ENCODE peak calls at places on chromosome 22, in nine cellular contexts. One of them, this sample, is unnamed.

GRCh38 chr22:48923165-48923875 is 904.4 kb downstream of the BRD1 start:
- DNase-seq in cardiac fibroblast: no peak
- DNase-seq in choroid plexus epithelial cell: no peak
- DNase-seq in spleen: no peak
- DNase-seq in fibroblast of villous mesenchyme: no peak
- DNase-seq in CD4-positive, alpha-beta T cell: no peak
- DNase-seq in neural crest cell: no peak
- DNase-seq in SK-N-SH: no peak
- DNase-seq in CD8-positive, alpha-beta T cell: peak
- DNase-seq in this sample: no peak

GRCh38 chr22:16603448-16603768 is 10.8 kb upstream of the CCT8L2 start:
- DNase-seq in spleen: no peak
- DNase-seq in CD4-positive, alpha-beta T cell: no peak
- DNase-seq in neural crest cell: no peak
- DNase-seq in CD8-positive, alpha-beta T cell: no peak
- DNase-seq in fibroblast of villous mesenchyme: no peak
- DNase-seq in cardiac fibroblast: no peak
- DNase-seq in SK-N-SH: no peak
- DNase-seq in choroid plexus epithelial cell: no peak
- DNase-seq in this sample: no peak

GRCh38 chr22:36734171-36735058 is 30.9 kb upstream of the CACNG2 start:
- DNase-seq in choroid plexus epithelial cell: peak
- DNase-seq in CD8-positive, alpha-beta T cell: no peak
- DNase-seq in spleen: no peak
- DNase-seq in fibroblast of villous mesenchyme: peak
- DNase-seq in SK-N-SH: no peak
- DNase-seq in neural crest cell: no peak
- DNase-seq in CD4-positive, alpha-beta T cell: no peak
- DNase-seq in cardiac fibroblast: peak
- DNase-seq in this sample: peak

GRCh38 chr22:44659140-44659539 is 42.9 kb upstream of the PRR5 start:
- DNase-seq in neural crest cell: no peak
- DNase-seq in SK-N-SH: peak
- DNase-seq in CD8-positive, alpha-beta T cell: no peak
- DNase-seq in CD4-positive, alpha-beta T cell: no peak
- DNase-seq in choroid plexus epithelial cell: peak
- DNase-seq in spleen: no peak
- DNase-seq in fibroblast of villous mesenchyme: no peak
- DNase-seq in cardiac fibroblast: no peak
- DNase-seq in this sample: no peak

GRCh38 chr22:47369431-47370015 is 607.1 kb downstream of the TBC1D22A start:
- DNase-seq in choroid plexus epithelial cell: no peak
- DNase-seq in spleen: no peak
- DNase-seq in fibroblast of villous mesenchyme: no peak
- DNase-seq in neural crest cell: no peak
- DNase-seq in CD4-positive, alpha-beta T cell: no peak
- DNase-seq in SK-N-SH: no peak
- DNase-seq in CD8-positive, alpha-beta T cell: no peak
- DNase-seq in cardiac fibroblast: no peak
- DNase-seq in this sample: no peak

GRCh38 chr22:49052023-49052538 is 775.6 kb downstream of the BRD1 start:
- DNase-seq in cardiac fibroblast: no peak
- DNase-seq in choroid plexus epithelial cell: peak
- DNase-seq in SK-N-SH: no peak
- DNase-seq in neural crest cell: no peak
- DNase-seq in fibroblast of villous mesenchyme: no peak
- DNase-seq in CD4-positive, alpha-beta T cell: peak
- DNase-seq in CD8-positive, alpha-beta T cell: peak
- DNase-seq in spleen: no peak
- DNase-seq in this sample: no peak

GRCh38 chr22:20457506-20458240 is 20.0 kb upstream of the SCARF2 start:
- DNase-seq in CD4-positive, alpha-beta T cell: no peak
- DNase-seq in choroid plexus epithelial cell: no peak
- DNase-seq in neural crest cell: no peak
- DNase-seq in spleen: peak
- DNase-seq in cardiac fibroblast: no peak
- DNase-seq in fibroblast of villous mesenchyme: no peak
- DNase-seq in SK-N-SH: no peak
- DNase-seq in CD8-positive, alpha-beta T cell: no peak
- DNase-seq in this sample: no peak

GRCh38 chr22:21698430-21699329 is 32.9 kb downstream of the PPIL2 start:
- DNase-seq in cardiac fibroblast: peak
- DNase-seq in CD4-positive, alpha-beta T cell: no peak
- DNase-seq in CD8-positive, alpha-beta T cell: no peak
- DNase-seq in fibroblast of villous mesenchyme: peak
- DNase-seq in SK-N-SH: no peak
- DNase-seq in neural crest cell: peak
- DNase-seq in spleen: no peak
- DNase-seq in choroid plexus epithelial cell: peak
- DNase-seq in this sample: no peak

GRCh38 chr22:23306438-23306921 is 126.2 kb downstream of the BCR start:
- DNase-seq in choroid plexus epithelial cell: peak
- DNase-seq in neural crest cell: no peak
- DNase-seq in SK-N-SH: no peak
- DNase-seq in CD8-positive, alpha-beta T cell: no peak
- DNase-seq in CD4-positive, alpha-beta T cell: no peak
- DNase-seq in fibroblast of villous mesenchyme: peak
- DNase-seq in spleen: peak
- DNase-seq in cardiac fibroblast: peak
- DNase-seq in this sample: peak

GRCh38 chr22:26131755-26132154 is 37.5 kb upstream of the SEZ6L start:
- DNase-seq in fibroblast of villous mesenchyme: no peak
- DNase-seq in neural crest cell: no peak
- DNase-seq in CD8-positive, alpha-beta T cell: no peak
- DNase-seq in cardiac fibroblast: no peak
- DNase-seq in SK-N-SH: no peak
- DNase-seq in choroid plexus epithelial cell: no peak
- DNase-seq in spleen: no peak
- DNase-seq in CD4-positive, alpha-beta T cell: no peak
- DNase-seq in this sample: no peak

GRCh38 chr22:26139320-26139719 is 29.9 kb upstream of the SEZ6L start:
- DNase-seq in CD8-positive, alpha-beta T cell: no peak
- DNase-seq in fibroblast of villous mesenchyme: no peak
- DNase-seq in SK-N-SH: peak
- DNase-seq in neural crest cell: no peak
- DNase-seq in spleen: no peak
- DNase-seq in choroid plexus epithelial cell: no peak
- DNase-seq in cardiac fibroblast: no peak
- DNase-seq in CD4-positive, alpha-beta T cell: no peak
- DNase-seq in this sample: no peak

GRCh38 chr22:26134654-26135330 is 34.5 kb upstream of the SEZ6L start:
- DNase-seq in spleen: no peak
- DNase-seq in neural crest cell: no peak
- DNase-seq in SK-N-SH: no peak
- DNase-seq in cardiac fibroblast: no peak
- DNase-seq in CD8-positive, alpha-beta T cell: no peak
- DNase-seq in fibroblast of villous mesenchyme: no peak
- DNase-seq in choroid plexus epithelial cell: no peak
- DNase-seq in CD4-positive, alpha-beta T cell: no peak
- DNase-seq in this sample: no peak
- TF ChIP-seq CTCF in spleen: no peak
- TF ChIP-seq CTCF in neural crest cell: peak
- TF ChIP-seq CTCF in SK-N-SH: no peak
- TF ChIP-seq CTCF in cardiac fibroblast: no peak
- TF ChIP-seq CTCF in CD8-positive, alpha-beta T cell: no peak
- TF ChIP-seq CTCF in fibroblast of villous mesenchyme: no peak
- TF ChIP-seq CTCF in choroid plexus epithelial cell: no peak
- TF ChIP-seq CTCF in CD4-positive, alpha-beta T cell: no peak
- TF ChIP-seq CTCF in this sample: no peak

GRCh38 chr22:50696799-50697561 is 24.4 kb downstream of the SHANK3 start:
- DNase-seq in fibroblast of villous mesenchyme: peak
- DNase-seq in cardiac fibroblast: no peak
- DNase-seq in spleen: peak
- DNase-seq in choroid plexus epithelial cell: peak
- DNase-seq in neural crest cell: peak
- DNase-seq in CD8-positive, alpha-beta T cell: no peak
- DNase-seq in SK-N-SH: peak
- DNase-seq in CD4-positive, alpha-beta T cell: no peak
- DNase-seq in this sample: no peak
- TF ChIP-seq CTCF in fibroblast of villous mesenchyme: peak
- TF ChIP-seq CTCF in cardiac fibroblast: peak
- TF ChIP-seq CTCF in spleen: no peak
- TF ChIP-seq CTCF in choroid plexus epithelial cell: peak
- TF ChIP-seq CTCF in neural crest cell: peak
- TF ChIP-seq CTCF in CD8-positive, alpha-beta T cell: no peak
- TF ChIP-seq CTCF in SK-N-SH: no peak
- TF ChIP-seq CTCF in CD4-positive, alpha-beta T cell: no peak
- TF ChIP-seq CTCF in this sample: peak

DNA sequence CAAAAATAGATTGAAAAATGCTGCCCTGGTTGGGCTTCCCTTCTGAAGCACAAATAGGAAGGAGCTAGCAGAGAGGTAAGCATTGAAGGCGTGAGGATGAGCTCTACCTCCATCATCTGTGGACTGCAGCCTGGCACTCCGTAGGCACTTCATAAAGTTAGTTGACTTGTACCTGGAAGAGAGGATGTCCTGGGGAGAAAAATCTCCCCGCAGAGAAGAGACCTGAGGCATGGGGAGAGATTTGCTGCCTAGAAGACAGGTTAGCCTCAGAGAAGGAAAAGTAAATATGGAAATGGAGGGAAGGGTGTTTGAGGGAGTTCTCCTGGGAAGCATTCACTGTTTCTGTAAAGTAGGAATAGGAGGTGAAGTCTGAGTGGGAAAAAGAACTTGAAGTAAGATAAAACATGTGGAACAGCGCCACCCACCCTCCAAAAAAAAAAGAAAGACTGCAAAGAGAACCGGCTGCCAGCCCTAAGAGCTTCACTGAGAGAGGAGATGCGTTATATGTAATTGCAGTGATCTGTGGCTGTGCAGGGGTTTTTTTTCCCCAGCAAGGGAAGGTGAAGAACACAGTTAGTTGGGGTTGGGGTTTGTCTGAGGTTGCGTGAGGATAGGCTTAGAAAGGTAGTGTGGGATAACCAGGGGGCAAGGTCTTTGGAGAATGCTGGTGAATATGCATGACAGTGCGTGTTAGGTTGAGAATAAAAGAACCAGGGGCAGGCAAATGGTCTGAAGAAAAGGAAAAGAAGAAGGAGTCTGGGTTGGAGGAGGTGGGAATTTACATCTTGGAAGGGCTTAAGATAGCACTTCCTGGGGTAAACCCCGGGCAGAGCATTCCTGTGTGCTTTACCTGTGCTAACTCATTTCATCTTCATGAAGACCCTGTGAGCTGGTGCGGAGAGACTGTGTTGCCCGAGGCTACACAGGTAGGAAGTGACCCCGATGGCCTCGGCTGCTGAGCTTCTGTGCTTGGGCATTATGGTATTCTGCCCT is 16.0 kb downstream of the TNRC6B start:
- DNase-seq in spleen: no peak
- DNase-seq in neural crest cell: no peak
- DNase-seq in cardiac fibroblast: peak
- DNase-seq in choroid plexus epithelial cell: peak
- DNase-seq in CD4-positive, alpha-beta T cell: no peak
- DNase-seq in CD8-positive, alpha-beta T cell: no peak
- DNase-seq in fibroblast of villous mesenchyme: peak
- DNase-seq in SK-N-SH: no peak
- DNase-seq in this sample: peak
- TF ChIP-seq CTCF in spleen: no peak
- TF ChIP-seq CTCF in neural crest cell: peak
- TF ChIP-seq CTCF in cardiac fibroblast: peak
- TF ChIP-seq CTCF in choroid plexus epithelial cell: peak
- TF ChIP-seq CTCF in CD4-positive, alpha-beta T cell: no peak
- TF ChIP-seq CTCF in CD8-positive, alpha-beta T cell: peak
- TF ChIP-seq CTCF in fibroblast of villous mesenchyme: peak
- TF ChIP-seq CTCF in SK-N-SH: peak
- TF ChIP-seq CTCF in this sample: peak

GRCh38 chr22:34943830-34944229 is 122.1 kb upstream of the ISX start:
- DNase-seq in SK-N-SH: no peak
- DNase-seq in neural crest cell: no peak
- DNase-seq in CD8-positive, alpha-beta T cell: no peak
- DNase-seq in CD4-positive, alpha-beta T cell: no peak
- DNase-seq in fibroblast of villous mesenchyme: no peak
- DNase-seq in cardiac fibroblast: no peak
- DNase-seq in choroid plexus epithelial cell: no peak
- DNase-seq in spleen: no peak
- DNase-seq in this sample: no peak
- TF ChIP-seq CTCF in SK-N-SH: no peak
- TF ChIP-seq CTCF in neural crest cell: peak
- TF ChIP-seq CTCF in CD8-positive, alpha-beta T cell: no peak
- TF ChIP-seq CTCF in CD4-positive, alpha-beta T cell: no peak
- TF ChIP-seq CTCF in fibroblast of villous mesenchyme: no peak
- TF ChIP-seq CTCF in cardiac fibroblast: no peak
- TF ChIP-seq CTCF in choroid plexus epithelial cell: no peak
- TF ChIP-seq CTCF in spleen: no peak
- TF ChIP-seq CTCF in this sample: no peak

DNA sequence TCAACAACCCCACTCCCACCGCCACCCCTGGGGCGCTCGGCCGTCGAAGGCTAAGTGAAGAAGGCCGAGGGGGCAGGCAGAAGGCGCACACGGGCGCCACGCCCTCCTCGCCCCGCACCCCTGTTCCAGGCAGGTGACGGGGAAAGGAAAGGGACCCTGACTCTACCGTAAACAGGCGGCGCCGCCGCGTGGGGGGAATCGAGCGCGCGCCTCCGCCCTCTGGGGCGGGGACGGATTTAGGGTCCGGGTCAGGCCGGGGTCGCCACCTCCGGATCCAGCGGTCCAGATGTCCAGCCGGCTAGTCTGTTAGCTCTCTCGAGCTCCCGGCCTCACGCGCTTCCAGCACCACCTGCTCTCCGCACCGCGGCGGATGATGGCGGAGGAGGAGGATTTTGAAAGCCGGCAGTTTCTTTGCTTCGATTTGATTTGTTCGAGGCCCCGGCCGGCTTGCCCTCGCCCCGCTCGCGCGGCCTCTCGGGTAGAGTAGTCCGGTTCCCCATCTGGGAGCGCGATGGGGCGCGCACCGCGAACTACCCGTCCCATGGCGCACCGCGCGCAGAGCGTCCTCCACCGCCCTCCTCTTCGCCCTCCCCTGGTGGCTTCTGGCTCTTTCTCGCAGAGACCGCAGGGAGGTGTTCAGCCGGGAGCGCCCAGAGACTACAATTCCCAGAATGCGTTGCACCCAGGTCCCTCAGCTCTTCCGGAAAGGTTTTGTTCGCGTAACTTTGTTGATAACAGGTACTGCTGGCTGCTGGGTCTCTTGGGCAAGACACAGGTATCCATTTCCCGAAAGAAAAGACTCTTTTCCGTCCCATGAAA is at the start of gene RANGAP1:
- DNase-seq in cardiac fibroblast: peak
- DNase-seq in fibroblast of villous mesenchyme: peak
- DNase-seq in CD8-positive, alpha-beta T cell: peak
- DNase-seq in spleen: peak
- DNase-seq in CD4-positive, alpha-beta T cell: peak
- DNase-seq in neural crest cell: peak
- DNase-seq in SK-N-SH: peak
- DNase-seq in choroid plexus epithelial cell: peak
- DNase-seq in this sample: peak
- TF ChIP-seq CTCF in cardiac fibroblast: peak
- TF ChIP-seq CTCF in fibroblast of villous mesenchyme: peak
- TF ChIP-seq CTCF in CD8-positive, alpha-beta T cell: no peak
- TF ChIP-seq CTCF in spleen: peak
- TF ChIP-seq CTCF in CD4-positive, alpha-beta T cell: no peak
- TF ChIP-seq CTCF in neural crest cell: peak
- TF ChIP-seq CTCF in SK-N-SH: no peak
- TF ChIP-seq CTCF in choroid plexus epithelial cell: peak
- TF ChIP-seq CTCF in this sample: peak